ENCODE peak calls at places on chromosomes 2 and 18, in ten cellular contexts. G is GM04503; D is activated CD4-positive, alpha-beta T cell treated with anti-CD3 and anti-CD28 coated beads, Interleukin-2, amount 50 U/mL, for 4 hours; R is Right ventricle myocardium inferior; S is fibroblast of the conjunctiva; H is PC-9; Z is EL; X is AG10803; O is AG08395; Q is GM19239. Y is an unnamed sample.

GRCh38 chr2:24993797-24994196 is 22.0 kb upstream of the DNAJC27 start:
- DNase-seq in G (no peak), D (no peak), R (no peak), S (no peak), H (no peak), Z (no peak), X (no peak), O (no peak), Q (no peak), Y (no peak)

GRCh38 chr2:167293172-167293781 is 405.0 kb downstream of the XIRP2 start:
- DNase-seq in G (no peak), D (no peak), R (no peak), S (no peak), H (no peak), Z (peak), X (no peak), O (no peak), Q (no peak), Y (peak)

GRCh38 chr2:160339291-160339690 is 139.2 kb upstream of the ITGB6 start:
- DNase-seq in G (no peak), D (no peak), R (no peak), S (no peak), H (no peak), Z (no peak), X (peak), O (no peak), Q (no peak), Y (no peak)

GRCh38 chr2:71801969-71802368 is 345.7 kb downstream of the CYP26B1 start:
- DNase-seq in G (no peak), D (no peak), R (peak), S (no peak), H (no peak), Z (peak), X (peak), O (peak), Q (no peak), Y (no peak)

GRCh38 chr18:13095466-13095865 is 104.3 kb downstream of the CEP192 start:
- DNase-seq in G (no peak), D (no peak), R (no peak), S (no peak), H (no peak), Z (no peak), X (no peak), O (no peak), Q (no peak), Y (no peak)

GRCh38 chr2:241666627-241667400 is 19.8 kb downstream of the DTYMK start:
- DNase-seq in G (no peak), D (no peak), R (peak), S (no peak), H (no peak), Z (no peak), X (no peak), O (no peak), Q (no peak), Y (peak)

GRCh38 chr2:30280596-30281434 is 49.5 kb downstream of the LBH start:
- DNase-seq in G (no peak), D (no peak), R (no peak), S (no peak), H (no peak), Z (no peak), X (no peak), O (no peak), Q (no peak), Y (no peak)

GRCh38 chr2:144479659-144480058 is 40.3 kb downstream of the ZEB2 start:
- DNase-seq in G (no peak), D (no peak), R (no peak), S (no peak), H (no peak), Z (no peak), X (no peak), O (no peak), Q (no peak), Y (no peak)

GRCh38 chr18:26480897-26481795 is 67.2 kb downstream of the KCTD1 start:
- DNase-seq in G (peak), D (no peak), R (no peak), S (peak), H (peak), Z (peak), X (peak), O (peak), Q (no peak), Y (no peak)

GRCh38 chr2:241559489-241560180 is 1.1 kb downstream of the BOK start:
- DNase-seq in G (no peak), D (no peak), R (no peak), S (no peak), H (no peak), Z (peak), X (peak), O (peak), Q (no peak), Y (no peak)

GRCh38 chr2:220753486-220753885 is 818.6 kb downstream of the EPHA4 start:
- DNase-seq in G (peak), D (no peak), R (no peak), S (no peak), H (no peak), Z (no peak), X (peak), O (peak), Q (no peak), Y (no peak)

GRCh38 chr2:37326866-37327634 is 2.4 kb upstream of the PRKD3 start:
- DNase-seq in G (no peak), D (no peak), R (no peak), S (no peak), H (no peak), Z (no peak), X (no peak), O (no peak), Q (no peak), Y (no peak)

GRCh38 chr2:128413718-128414341 is 95.2 kb upstream of the HS6ST1 start:
- DNase-seq in G (no peak), D (no peak), R (no peak), S (no peak), H (no peak), Z (no peak), X (no peak), O (no peak), Q (no peak), Y (no peak)

GRCh38 chr2:25398534-25398933 is 56.8 kb upstream of the DNMT3A start:
- DNase-seq in G (no peak), D (no peak), R (no peak), S (no peak), H (no peak), Z (no peak), X (no peak), O (no peak), Q (no peak), Y (no peak)

GRCh38 chr2:174035981-174036742 is 71.0 kb upstream of the SP3 start:
- DNase-seq in G (no peak), D (no peak), R (no peak), S (peak), H (no peak), Z (peak), X (peak), O (peak), Q (no peak), Y (no peak)

GRCh38 chr2:212711851-212712250 is 173.2 kb upstream of the ERBB4 start:
- DNase-seq in G (peak), D (no peak), R (no peak), S (peak), H (no peak), Z (peak), X (peak), O (peak), Q (no peak), Y (no peak)

GRCh38 chr2:230537531-230537976 is 121.6 kb downstream of the SP100 start:
- DNase-seq in G (no peak), D (no peak), R (no peak), S (no peak), H (no peak), Z (no peak), X (no peak), O (no peak), Q (no peak), Y (peak)

GRCh38 chr2:28956415-28956826 is 24.7 kb upstream of the TOGARAM2 start:
- DNase-seq in G (no peak), D (peak), R (no peak), S (no peak), H (no peak), Z (peak), X (peak), O (peak), Q (no peak), Y (peak)

GRCh38 chr18:23812566-23813440 is 123.5 kb downstream of the LAMA3 start:
- DNase-seq in G (no peak), D (no peak), R (no peak), S (no peak), H (no peak), Z (peak), X (peak), O (peak), Q (no peak), Y (peak)

GRCh38 chr2:169349528-169349927 is 12.8 kb downstream of the LRP2 start:
- DNase-seq in G (no peak), D (no peak), R (no peak), S (no peak), H (no peak), Z (no peak), X (no peak), O (no peak), Q (no peak), Y (no peak)

GRCh38 chr2:181073896-181074295 is 93.5 kb downstream of the UBE2E3 start:
- DNase-seq in G (no peak), D (no peak), R (no peak), S (no peak), H (no peak), Z (peak), X (peak), O (no peak), Q (no peak), Y (no peak)

GRCh38 chr2:231308219-231308618 is 87.3 kb upstream of the B3GNT7 start:
- DNase-seq in G (no peak), D (no peak), R (no peak), S (no peak), H (no peak), Z (no peak), X (no peak), O (no peak), Q (no peak), Y (no peak)

GRCh38 chr2:190847504-190848201 is 33.0 kb upstream of the GLS start:
- DNase-seq in G (no peak), D (no peak), R (no peak), S (no peak), H (peak), Z (peak), X (peak), O (no peak), Q (no peak), Y (no peak)

GRCh38 chr2:85053802-85054201 is 79.4 kb upstream of the TCF7L1 start:
- DNase-seq in G (no peak), D (no peak), R (no peak), S (no peak), H (peak), Z (peak), X (peak), O (peak), Q (no peak), Y (no peak)

GRCh38 chr2:15780234-15780633 is 160.1 kb upstream of the MYCN start:
- DNase-seq in G (no peak), D (no peak), R (no peak), S (no peak), H (no peak), Z (no peak), X (no peak), O (no peak), Q (no peak), Y (no peak)

GRCh38 chr18:56945171-56945863 is 201.6 kb upstream of the BOD1L2 start:
- DNase-seq in G (no peak), D (no peak), R (no peak), S (no peak), H (no peak), Z (no peak), X (no peak), O (no peak), Q (no peak), Y (no peak)

GRCh38 chr2:79994161-79994560 is 310.4 kb downstream of the LRRTM1 start:
- DNase-seq in G (no peak), D (no peak), R (no peak), S (no peak), H (no peak), Z (peak), X (peak), O (no peak), Q (no peak), Y (no peak)

GRCh38 chr2:77520981-77521380 is 1.2 kb downstream of the LRRTM4 start:
- DNase-seq in G (no peak), D (no peak), R (no peak), S (no peak), H (no peak), Z (no peak), X (no peak), O (no peak), Q (no peak), Y (no peak)

GRCh38 chr2:36245632-36246031 is 109.9 kb upstream of the CRIM1 start:
- DNase-seq in G (no peak), D (no peak), R (no peak), S (no peak), H (no peak), Z (no peak), X (no peak), O (no peak), Q (no peak), Y (no peak)

GRCh38 chr2:138760693-138761092 is 19.5 kb downstream of the NXPH2 start:
- DNase-seq in G (no peak), D (no peak), R (no peak), S (no peak), H (no peak), Z (no peak), X (no peak), O (no peak), Q (no peak), Y (no peak)

GRCh38 chr2:160574472-160575140 is 81.0 kb upstream of the RBMS1 start:
- DNase-seq in G (peak), D (no peak), R (no peak), S (peak), H (peak), Z (peak), X (peak), O (peak), Q (no peak), Y (no peak)

GRCh38 chr2:14306268-14306950 is 326.1 kb upstream of the LRATD1 start:
- DNase-seq in G (no peak), D (no peak), R (no peak), S (no peak), H (no peak), Z (no peak), X (no peak), O (no peak), Q (no peak), Y (peak)

GRCh38 chr2:239800785-239801184 is 224.4 kb downstream of the NDUFA10 start:
- DNase-seq in G (no peak), D (no peak), R (no peak), S (no peak), H (no peak), Z (no peak), X (no peak), O (no peak), Q (no peak), Y (no peak)

GRCh38 chr2:127909019-127909418 is 23.3 kb upstream of the AMMECR1L start:
- DNase-seq in G (no peak), D (no peak), R (no peak), S (no peak), H (peak), Z (no peak), X (no peak), O (no peak), Q (no peak), Y (no peak)

GRCh38 chr2:65277791-65278449 is 50.3 kb downstream of the ACTR2 start:
- DNase-seq in G (no peak), D (no peak), R (no peak), S (no peak), H (no peak), Z (no peak), X (no peak), O (no peak), Q (no peak), Y (no peak)

Y was measured in GM13976.